ENCODE peak calls at places on chromosomes 3 and 15, in five cellular contexts. One of them, this sample, is unnamed.

GRCh38 chr15:100731259-100732156 is 129.1 kb downstream of the ASB7 start:
- DNase-seq in RWPE2: no peak
- DNase-seq in fibroblast of the aortic adventitia: no peak
- DNase-seq in WERI-Rb-1: no peak
- DNase-seq in PC-3: no peak
- DNase-seq in this sample: peak

GRCh38 chr3:59812778-59813558 is 763.1 kb upstream of the CFAP20DC start:
- DNase-seq in fibroblast of the aortic adventitia: peak
- DNase-seq in RWPE2: no peak
- DNase-seq in PC-3: no peak
- DNase-seq in WERI-Rb-1: peak
- DNase-seq in this sample: no peak

GRCh38 chr3:11001020-11001657 is 8.6 kb downstream of the SLC6A1 start:
- DNase-seq in PC-3: no peak
- DNase-seq in fibroblast of the aortic adventitia: no peak
- DNase-seq in WERI-Rb-1: no peak
- DNase-seq in RWPE2: no peak
- DNase-seq in this sample: peak

GRCh38 chr3:52714335-52715302 is 8.7 kb downstream of the SPCS1 start:
- DNase-seq in fibroblast of the aortic adventitia: no peak
- DNase-seq in RWPE2: no peak
- DNase-seq in PC-3: no peak
- DNase-seq in WERI-Rb-1: no peak
- DNase-seq in this sample: no peak

GRCh38 chr15:76151599-76151974 is 91.8 kb downstream of the TMEM266 start:
- DNase-seq in PC-3: no peak
- DNase-seq in WERI-Rb-1: no peak
- DNase-seq in fibroblast of the aortic adventitia: no peak
- DNase-seq in RWPE2: no peak
- DNase-seq in this sample: no peak

GRCh38 chr3:37739579-37740290 is 121.9 kb upstream of the CTDSPL start:
- DNase-seq in PC-3: no peak
- DNase-seq in WERI-Rb-1: no peak
- DNase-seq in fibroblast of the aortic adventitia: no peak
- DNase-seq in RWPE2: no peak
- DNase-seq in this sample: no peak

GRCh38 chr3:18633002-18633401 is 207.9 kb upstream of the SATB1 start:
- DNase-seq in RWPE2: no peak
- DNase-seq in PC-3: peak
- DNase-seq in fibroblast of the aortic adventitia: no peak
- DNase-seq in WERI-Rb-1: no peak
- DNase-seq in this sample: no peak

GRCh38 chr3:171838218-171838720 is 4.9 kb upstream of the TMEM212 start:
- DNase-seq in RWPE2: no peak
- DNase-seq in WERI-Rb-1: no peak
- DNase-seq in PC-3: no peak
- DNase-seq in fibroblast of the aortic adventitia: peak
- DNase-seq in this sample: peak

GRCh38 chr3:173983353-173983752 is 585.8 kb downstream of the NLGN1 start:
- DNase-seq in fibroblast of the aortic adventitia: peak
- DNase-seq in PC-3: no peak
- DNase-seq in RWPE2: no peak
- DNase-seq in WERI-Rb-1: no peak
- DNase-seq in this sample: no peak

GRCh38 chr15:68843425-68844311 is 23.0 kb upstream of the ANP32A start:
- DNase-seq in WERI-Rb-1: no peak
- DNase-seq in PC-3: peak
- DNase-seq in RWPE2: no peak
- DNase-seq in fibroblast of the aortic adventitia: peak
- DNase-seq in this sample: no peak

GRCh38 chr3:14646589-14647413 is 4.8 kb upstream of the CCDC174 start:
- DNase-seq in WERI-Rb-1: no peak
- DNase-seq in RWPE2: no peak
- DNase-seq in fibroblast of the aortic adventitia: no peak
- DNase-seq in PC-3: no peak
- DNase-seq in this sample: no peak

GRCh38 chr3:143121240-143122088 is 1.9 kb downstream of the CHST2 start:
- DNase-seq in RWPE2: peak
- DNase-seq in PC-3: peak
- DNase-seq in fibroblast of the aortic adventitia: peak
- DNase-seq in WERI-Rb-1: peak
- DNase-seq in this sample: peak

GRCh38 chr3:9385209-9385936 is 12.0 kb upstream of the SETD5 start:
- DNase-seq in fibroblast of the aortic adventitia: no peak
- DNase-seq in WERI-Rb-1: no peak
- DNase-seq in PC-3: no peak
- DNase-seq in RWPE2: no peak
- DNase-seq in this sample: no peak

GRCh38 chr15:40267670-40268069 is 15.2 kb downstream of the ANKRD63 start:
- DNase-seq in RWPE2: no peak
- DNase-seq in PC-3: no peak
- DNase-seq in fibroblast of the aortic adventitia: no peak
- DNase-seq in WERI-Rb-1: no peak
- DNase-seq in this sample: no peak

GRCh38 chr3:88113311-88114162 is 36.2 kb upstream of the C3orf38 start:
- DNase-seq in PC-3: peak
- DNase-seq in WERI-Rb-1: peak
- DNase-seq in RWPE2: no peak
- DNase-seq in fibroblast of the aortic adventitia: peak
- DNase-seq in this sample: peak

GRCh38 chr3:184354121-184354728 is 7.2 kb downstream of the CLCN2 start:
- DNase-seq in fibroblast of the aortic adventitia: no peak
- DNase-seq in WERI-Rb-1: peak
- DNase-seq in RWPE2: peak
- DNase-seq in PC-3: peak
- DNase-seq in this sample: peak

GRCh38 chr3:145739926-145740325 is 421.1 kb downstream of the PLOD2 start:
- DNase-seq in RWPE2: no peak
- DNase-seq in WERI-Rb-1: no peak
- DNase-seq in PC-3: no peak
- DNase-seq in fibroblast of the aortic adventitia: peak
- DNase-seq in this sample: no peak

GRCh38 chr3:44235604-44236484 is 5.8 kb upstream of the TOPAZ1 start:
- DNase-seq in WERI-Rb-1: peak
- DNase-seq in fibroblast of the aortic adventitia: peak
- DNase-seq in PC-3: peak
- DNase-seq in RWPE2: no peak
- DNase-seq in this sample: peak

GRCh38 chr3:43307649-43308048 is 21.3 kb downstream of the SNRK start:
- DNase-seq in WERI-Rb-1: no peak
- DNase-seq in fibroblast of the aortic adventitia: no peak
- DNase-seq in PC-3: no peak
- DNase-seq in RWPE2: no peak
- DNase-seq in this sample: no peak

GRCh38 chr15:58043192-58043903 is 22.2 kb downstream of the ALDH1A2 start:
- DNase-seq in PC-3: peak
- DNase-seq in RWPE2: no peak
- DNase-seq in WERI-Rb-1: peak
- DNase-seq in fibroblast of the aortic adventitia: peak
- DNase-seq in this sample: peak

GRCh38 chr3:194871864-194872668 is 186.4 kb downstream of the FAM43A start:
- DNase-seq in PC-3: peak
- DNase-seq in fibroblast of the aortic adventitia: peak
- DNase-seq in WERI-Rb-1: peak
- DNase-seq in RWPE2: no peak
- DNase-seq in this sample: peak

GRCh38 chr3:58837863-58838255 is 171.3 kb upstream of the FAM3D start:
- DNase-seq in fibroblast of the aortic adventitia: no peak
- DNase-seq in RWPE2: no peak
- DNase-seq in WERI-Rb-1: no peak
- DNase-seq in PC-3: no peak
- DNase-seq in this sample: no peak

GRCh38 chr3:10783360-10784346 is 32.4 kb upstream of the SLC6A11 start:
- DNase-seq in WERI-Rb-1: peak
- DNase-seq in fibroblast of the aortic adventitia: peak
- DNase-seq in PC-3: peak
- DNase-seq in RWPE2: no peak
- DNase-seq in this sample: peak

GRCh38 chr3:1118074-1118473 is 25.2 kb downstream of the CNTN6 start:
- DNase-seq in fibroblast of the aortic adventitia: peak
- DNase-seq in WERI-Rb-1: no peak
- DNase-seq in PC-3: peak
- DNase-seq in RWPE2: no peak
- DNase-seq in this sample: peak

GRCh38 chr3:23837691-23838090 is 31.9 kb downstream of the UBE2E1 start:
- DNase-seq in WERI-Rb-1: no peak
- DNase-seq in RWPE2: no peak
- DNase-seq in fibroblast of the aortic adventitia: no peak
- DNase-seq in PC-3: no peak
- DNase-seq in this sample: no peak

GRCh38 chr3:24460974-24461373 is 33.7 kb downstream of the THRB start:
- DNase-seq in fibroblast of the aortic adventitia: no peak
- DNase-seq in PC-3: no peak
- DNase-seq in RWPE2: no peak
- DNase-seq in WERI-Rb-1: no peak
- DNase-seq in this sample: no peak

GRCh38 chr3:13080026-13080425 is 6.8 kb upstream of the IQSEC1 start:
- DNase-seq in fibroblast of the aortic adventitia: no peak
- DNase-seq in WERI-Rb-1: no peak
- DNase-seq in RWPE2: no peak
- DNase-seq in PC-3: no peak
- DNase-seq in this sample: no peak

GRCh38 chr3:11096266-11097135 is 57.8 kb upstream of the HRH1 start:
- DNase-seq in PC-3: peak
- DNase-seq in fibroblast of the aortic adventitia: peak
- DNase-seq in RWPE2: peak
- DNase-seq in WERI-Rb-1: peak
- DNase-seq in this sample: peak

GRCh38 chr15:70488002-70488605 is 275.3 kb downstream of the UACA start:
- DNase-seq in WERI-Rb-1: peak
- DNase-seq in RWPE2: no peak
- DNase-seq in fibroblast of the aortic adventitia: peak
- DNase-seq in PC-3: peak
- DNase-seq in this sample: peak

GRCh38 chr3:151579571-151580270 is 118.9 kb upstream of the IGSF10 start:
- DNase-seq in PC-3: no peak
- DNase-seq in WERI-Rb-1: no peak
- DNase-seq in RWPE2: no peak
- DNase-seq in fibroblast of the aortic adventitia: peak
- DNase-seq in this sample: no peak

GRCh38 chr3:64291956-64292355 is 66.7 kb upstream of the PRICKLE2 start:
- DNase-seq in PC-3: no peak
- DNase-seq in WERI-Rb-1: no peak
- DNase-seq in fibroblast of the aortic adventitia: peak
- DNase-seq in RWPE2: no peak
- DNase-seq in this sample: peak

GRCh38 chr15:28082891-28083688 is 16.0 kb downstream of the OCA2 start:
- DNase-seq in fibroblast of the aortic adventitia: no peak
- DNase-seq in PC-3: no peak
- DNase-seq in RWPE2: no peak
- DNase-seq in WERI-Rb-1: no peak
- DNase-seq in this sample: no peak
- TF ChIP-seq CTCF in fibroblast of the aortic adventitia: no peak
- TF ChIP-seq CTCF in PC-3: no peak
- TF ChIP-seq CTCF in RWPE2: no peak
- TF ChIP-seq CTCF in WERI-Rb-1: no peak
- TF ChIP-seq CTCF in this sample: no peak

DNA sequence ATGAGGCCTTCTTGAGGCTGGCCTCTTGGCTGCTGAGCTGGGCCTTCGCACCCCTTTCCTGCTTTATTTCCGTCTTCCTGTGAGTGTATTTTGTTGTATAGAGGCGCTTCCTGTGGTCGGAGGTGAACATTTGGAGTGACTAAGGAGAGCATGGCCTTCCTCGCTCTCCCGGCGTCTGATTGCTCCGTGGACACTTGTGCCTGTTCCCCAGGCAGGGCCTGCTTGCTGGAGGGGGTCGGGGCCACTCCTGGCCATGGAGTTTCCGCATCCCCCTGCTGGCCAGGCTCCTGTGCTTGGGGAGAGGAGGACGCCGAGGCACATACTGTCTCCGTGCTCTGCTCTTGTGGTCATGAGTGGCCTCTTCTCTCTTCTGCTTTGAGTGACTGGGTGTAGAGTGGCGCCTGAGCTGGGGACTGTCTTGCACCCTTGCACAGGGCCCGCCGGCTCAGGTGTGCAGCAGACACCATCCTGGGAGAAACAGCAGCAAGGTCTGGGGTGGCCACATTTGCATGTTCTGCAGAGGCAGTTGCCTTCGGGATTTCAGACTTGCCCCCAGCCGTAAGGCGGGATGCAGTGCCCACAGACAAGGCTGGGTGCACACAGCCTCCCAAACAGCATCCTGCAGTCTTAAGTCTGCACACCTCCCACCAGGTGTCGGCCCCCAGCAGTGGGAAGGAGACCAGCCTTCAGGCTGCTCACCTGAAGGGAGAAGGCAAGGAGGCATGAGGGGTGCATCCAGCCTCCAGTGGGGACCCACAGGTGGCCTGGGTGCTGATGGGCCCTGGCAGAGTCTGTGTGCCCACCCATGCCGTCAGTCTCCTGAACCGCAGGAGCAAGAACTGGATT is 16.4 kb downstream of the KLF13 start:
- DNase-seq in PC-3: no peak
- DNase-seq in fibroblast of the aortic adventitia: no peak
- DNase-seq in WERI-Rb-1: no peak
- DNase-seq in RWPE2: no peak
- DNase-seq in this sample: no peak
- TF ChIP-seq CTCF in PC-3: no peak
- TF ChIP-seq CTCF in fibroblast of the aortic adventitia: no peak
- TF ChIP-seq CTCF in WERI-Rb-1: no peak
- TF ChIP-seq CTCF in RWPE2: no peak
- TF ChIP-seq CTCF in this sample: no peak

GRCh38 chr15:98737122-98737521 is 88.8 kb downstream of the IGF1R start:
- DNase-seq in fibroblast of the aortic adventitia: no peak
- DNase-seq in RWPE2: no peak
- DNase-seq in PC-3: no peak
- DNase-seq in WERI-Rb-1: no peak
- DNase-seq in this sample: no peak
- TF ChIP-seq CTCF in fibroblast of the aortic adventitia: no peak
- TF ChIP-seq CTCF in RWPE2: no peak
- TF ChIP-seq CTCF in PC-3: no peak
- TF ChIP-seq CTCF in WERI-Rb-1: no peak
- TF ChIP-seq CTCF in this sample: no peak

GRCh38 chr3:42020681-42021307 is 58.9 kb upstream of the ULK4 start:
- DNase-seq in fibroblast of the aortic adventitia: peak
- DNase-seq in WERI-Rb-1: no peak
- DNase-seq in RWPE2: no peak
- DNase-seq in PC-3: peak
- DNase-seq in this sample: peak

GRCh38 chr3:42019953-42020260 is 58.0 kb upstream of the ULK4 start:
- DNase-seq in WERI-Rb-1: no peak
- DNase-seq in RWPE2: no peak
- DNase-seq in PC-3: no peak
- DNase-seq in fibroblast of the aortic adventitia: no peak
- DNase-seq in this sample: no peak

GRCh38 chr3:42023380-42023779 is 61.5 kb upstream of the ULK4 start:
- DNase-seq in WERI-Rb-1: no peak
- DNase-seq in RWPE2: no peak
- DNase-seq in PC-3: no peak
- DNase-seq in fibroblast of the aortic adventitia: no peak
- DNase-seq in this sample: no peak

GRCh38 chr3:42024578-42025387 is 62.9 kb upstream of the ULK4 start:
- DNase-seq in RWPE2: no peak
- DNase-seq in PC-3: no peak
- DNase-seq in fibroblast of the aortic adventitia: no peak
- DNase-seq in WERI-Rb-1: no peak
- DNase-seq in this sample: no peak

GRCh38 chr3:42022355-42022754 is 60.5 kb upstream of the ULK4 start:
- DNase-seq in WERI-Rb-1: no peak
- DNase-seq in RWPE2: no peak
- DNase-seq in fibroblast of the aortic adventitia: no peak
- DNase-seq in PC-3: no peak
- DNase-seq in this sample: no peak
- TF ChIP-seq CTCF in WERI-Rb-1: no peak
- TF ChIP-seq CTCF in RWPE2: no peak
- TF ChIP-seq CTCF in fibroblast of the aortic adventitia: no peak
- TF ChIP-seq CTCF in PC-3: no peak
- TF ChIP-seq CTCF in this sample: no peak